ENCODE peak calls at places on chromosomes 16 and 17, in five cellular contexts. One of them, this sample, is unnamed.

GRCh38 chr17:75809631-75810111 is 25.1 kb downstream of the UNK start:
- DNase-seq in SW 1271: no peak
- DNase-seq in activated CD4-positive, alpha-beta T cell treated with anti-CD3 and anti-CD28 coated beads, Interleukin-2, amount 50 U/mL, for 1 hour: no peak
- DNase-seq in thyroid gland: no peak
- DNase-seq in AML-193: no peak
- DNase-seq in this sample: no peak

GRCh38 chr16:26665166-26665939 is 401.4 kb upstream of the C16orf82 start:
- DNase-seq in thyroid gland: no peak
- DNase-seq in activated CD4-positive, alpha-beta T cell treated with anti-CD3 and anti-CD28 coated beads, Interleukin-2, amount 50 U/mL, for 1 hour: no peak
- DNase-seq in SW 1271: no peak
- DNase-seq in AML-193: no peak
- DNase-seq in this sample: no peak

GRCh38 chr16:67327774-67328173 is 1.2 kb downstream of the LRRC36 start:
- DNase-seq in activated CD4-positive, alpha-beta T cell treated with anti-CD3 and anti-CD28 coated beads, Interleukin-2, amount 50 U/mL, for 1 hour: no peak
- DNase-seq in SW 1271: no peak
- DNase-seq in thyroid gland: no peak
- DNase-seq in AML-193: no peak
- DNase-seq in this sample: no peak

GRCh38 chr16:58272855-58273254 is 22.0 kb downstream of the PRSS54 start:
- DNase-seq in SW 1271: no peak
- DNase-seq in thyroid gland: no peak
- DNase-seq in activated CD4-positive, alpha-beta T cell treated with anti-CD3 and anti-CD28 coated beads, Interleukin-2, amount 50 U/mL, for 1 hour: no peak
- DNase-seq in AML-193: no peak
- DNase-seq in this sample: no peak

GRCh38 chr17:45405250-45406086 is 27.2 kb downstream of the ARHGAP27 start:
- DNase-seq in thyroid gland: no peak
- DNase-seq in SW 1271: no peak
- DNase-seq in AML-193: no peak
- DNase-seq in activated CD4-positive, alpha-beta T cell treated with anti-CD3 and anti-CD28 coated beads, Interleukin-2, amount 50 U/mL, for 1 hour: no peak
- DNase-seq in this sample: no peak

GRCh38 chr16:85681255-85681654 is 7.5 kb downstream of the GINS2 start:
- DNase-seq in activated CD4-positive, alpha-beta T cell treated with anti-CD3 and anti-CD28 coated beads, Interleukin-2, amount 50 U/mL, for 1 hour: no peak
- DNase-seq in AML-193: no peak
- DNase-seq in thyroid gland: peak; percentile 79
- DNase-seq in SW 1271: no peak
- DNase-seq in this sample: no peak

GRCh38 chr17:76561332-76561731 is 21.5 kb downstream of the PRCD start:
- DNase-seq in activated CD4-positive, alpha-beta T cell treated with anti-CD3 and anti-CD28 coated beads, Interleukin-2, amount 50 U/mL, for 1 hour: no peak
- DNase-seq in SW 1271: no peak
- DNase-seq in thyroid gland: no peak
- DNase-seq in AML-193: no peak
- DNase-seq in this sample: no peak

GRCh38 chr17:48907713-48908046 is 527 bp upstream of the UBE2Z start:
- DNase-seq in activated CD4-positive, alpha-beta T cell treated with anti-CD3 and anti-CD28 coated beads, Interleukin-2, amount 50 U/mL, for 1 hour: no peak
- DNase-seq in AML-193: peak; percentile 66
- DNase-seq in thyroid gland: no peak
- DNase-seq in SW 1271: no peak
- DNase-seq in this sample: no peak

GRCh38 chr17:77935121-77935571 is 23.4 kb upstream of the TNRC6C start:
- DNase-seq in activated CD4-positive, alpha-beta T cell treated with anti-CD3 and anti-CD28 coated beads, Interleukin-2, amount 50 U/mL, for 1 hour: no peak
- DNase-seq in SW 1271: no peak
- DNase-seq in AML-193: no peak
- DNase-seq in thyroid gland: no peak
- DNase-seq in this sample: no peak

GRCh38 chr17:50909765-50910661 is 43.9 kb upstream of the TOB1 start:
- DNase-seq in activated CD4-positive, alpha-beta T cell treated with anti-CD3 and anti-CD28 coated beads, Interleukin-2, amount 50 U/mL, for 1 hour: peak; percentile 76
- DNase-seq in SW 1271: no peak
- DNase-seq in thyroid gland: no peak
- DNase-seq in AML-193: peak; percentile 85
- DNase-seq in this sample: peak; percentile 59

GRCh38 chr16:3825103-3825502 is 55.4 kb downstream of the CREBBP start:
- DNase-seq in SW 1271: no peak
- DNase-seq in thyroid gland: no peak
- DNase-seq in AML-193: no peak
- DNase-seq in activated CD4-positive, alpha-beta T cell treated with anti-CD3 and anti-CD28 coated beads, Interleukin-2, amount 50 U/mL, for 1 hour: no peak
- DNase-seq in this sample: no peak

GRCh38 chr17:64300566-64300965 is 37.5 kb upstream of the TEX2 start:
- DNase-seq in activated CD4-positive, alpha-beta T cell treated with anti-CD3 and anti-CD28 coated beads, Interleukin-2, amount 50 U/mL, for 1 hour: no peak
- DNase-seq in SW 1271: no peak
- DNase-seq in AML-193: no peak
- DNase-seq in thyroid gland: no peak
- DNase-seq in this sample: no peak

GRCh38 chr17:65531508-65532431 is 29.7 kb downstream of the AXIN2 start:
- DNase-seq in activated CD4-positive, alpha-beta T cell treated with anti-CD3 and anti-CD28 coated beads, Interleukin-2, amount 50 U/mL, for 1 hour: no peak
- DNase-seq in SW 1271: no peak
- DNase-seq in AML-193: no peak
- DNase-seq in thyroid gland: peak; percentile 78
- DNase-seq in this sample: peak; percentile 73

GRCh38 chr17:47651704-47652103 is 2.0 kb downstream of the KPNB1 start:
- DNase-seq in SW 1271: no peak
- DNase-seq in activated CD4-positive, alpha-beta T cell treated with anti-CD3 and anti-CD28 coated beads, Interleukin-2, amount 50 U/mL, for 1 hour: no peak
- DNase-seq in thyroid gland: no peak
- DNase-seq in AML-193: no peak
- DNase-seq in this sample: no peak

GRCh38 chr16:75011634-75012307 is 12.9 kb downstream of the ZNRF1 start:
- DNase-seq in AML-193: no peak
- DNase-seq in activated CD4-positive, alpha-beta T cell treated with anti-CD3 and anti-CD28 coated beads, Interleukin-2, amount 50 U/mL, for 1 hour: peak; percentile 10
- DNase-seq in thyroid gland: no peak
- DNase-seq in SW 1271: no peak
- DNase-seq in this sample: no peak

GRCh38 chr17:17535957-17536356 is 39.8 kb upstream of the RASD1 start:
- DNase-seq in SW 1271: no peak
- DNase-seq in AML-193: no peak
- DNase-seq in activated CD4-positive, alpha-beta T cell treated with anti-CD3 and anti-CD28 coated beads, Interleukin-2, amount 50 U/mL, for 1 hour: no peak
- DNase-seq in thyroid gland: peak; percentile 65
- DNase-seq in this sample: no peak

GRCh38 chr16:85141491-85142128 is 29.3 kb upstream of the CIBAR2 start:
- DNase-seq in thyroid gland: no peak
- DNase-seq in activated CD4-positive, alpha-beta T cell treated with anti-CD3 and anti-CD28 coated beads, Interleukin-2, amount 50 U/mL, for 1 hour: no peak
- DNase-seq in SW 1271: no peak
- DNase-seq in AML-193: no peak
- DNase-seq in this sample: no peak

GRCh38 chr17:73976676-73977521 is 226.6 kb upstream of the RPL38 start:
- DNase-seq in AML-193: no peak
- DNase-seq in SW 1271: no peak
- DNase-seq in thyroid gland: peak; percentile 75
- DNase-seq in activated CD4-positive, alpha-beta T cell treated with anti-CD3 and anti-CD28 coated beads, Interleukin-2, amount 50 U/mL, for 1 hour: no peak
- DNase-seq in this sample: no peak

GRCh38 chr16:48632137-48632774 is 22.3 kb upstream of the N4BP1 start:
- DNase-seq in AML-193: no peak
- DNase-seq in SW 1271: no peak
- DNase-seq in thyroid gland: no peak
- DNase-seq in activated CD4-positive, alpha-beta T cell treated with anti-CD3 and anti-CD28 coated beads, Interleukin-2, amount 50 U/mL, for 1 hour: no peak
- DNase-seq in this sample: no peak

GRCh38 chr16:69476920-69477418 is 52.5 kb downstream of the CYB5B start:
- DNase-seq in thyroid gland: no peak
- DNase-seq in AML-193: no peak
- DNase-seq in SW 1271: peak; percentile 57
- DNase-seq in activated CD4-positive, alpha-beta T cell treated with anti-CD3 and anti-CD28 coated beads, Interleukin-2, amount 50 U/mL, for 1 hour: no peak
- DNase-seq in this sample: no peak

GRCh38 chr16:85624646-85625045 is 11.5 kb downstream of the GSE1 start:
- DNase-seq in SW 1271: no peak
- DNase-seq in AML-193: no peak
- DNase-seq in thyroid gland: no peak
- DNase-seq in activated CD4-positive, alpha-beta T cell treated with anti-CD3 and anti-CD28 coated beads, Interleukin-2, amount 50 U/mL, for 1 hour: no peak
- DNase-seq in this sample: no peak

GRCh38 chr17:58322581-58323419 is 5.8 kb downstream of the TSPOAP1 start:
- DNase-seq in thyroid gland: no peak
- DNase-seq in activated CD4-positive, alpha-beta T cell treated with anti-CD3 and anti-CD28 coated beads, Interleukin-2, amount 50 U/mL, for 1 hour: no peak
- DNase-seq in SW 1271: no peak
- DNase-seq in AML-193: no peak
- DNase-seq in this sample: no peak

GRCh38 chr17:50452627-50453300 is 15.9 kb downstream of the CHAD start:
- DNase-seq in SW 1271: no peak
- DNase-seq in AML-193: peak; percentile 83
- DNase-seq in activated CD4-positive, alpha-beta T cell treated with anti-CD3 and anti-CD28 coated beads, Interleukin-2, amount 50 U/mL, for 1 hour: no peak
- DNase-seq in thyroid gland: no peak
- DNase-seq in this sample: no peak

GRCh38 chr17:19579192-19579668 is 45.6 kb downstream of the SLC47A1 start:
- DNase-seq in activated CD4-positive, alpha-beta T cell treated with anti-CD3 and anti-CD28 coated beads, Interleukin-2, amount 50 U/mL, for 1 hour: no peak
- DNase-seq in SW 1271: no peak
- DNase-seq in thyroid gland: peak; percentile 17
- DNase-seq in AML-193: no peak
- DNase-seq in this sample: no peak

GRCh38 chr17:77999413-78000173 is 41.1 kb downstream of the TNRC6C start:
- DNase-seq in AML-193: peak; percentile 71
- DNase-seq in thyroid gland: no peak
- DNase-seq in SW 1271: no peak
- DNase-seq in activated CD4-positive, alpha-beta T cell treated with anti-CD3 and anti-CD28 coated beads, Interleukin-2, amount 50 U/mL, for 1 hour: no peak
- DNase-seq in this sample: no peak

GRCh38 chr17:21263351-21263750 is 10.1 kb upstream of the NATD1 start:
- DNase-seq in SW 1271: no peak
- DNase-seq in activated CD4-positive, alpha-beta T cell treated with anti-CD3 and anti-CD28 coated beads, Interleukin-2, amount 50 U/mL, for 1 hour: no peak
- DNase-seq in thyroid gland: no peak
- DNase-seq in AML-193: no peak
- DNase-seq in this sample: no peak

GRCh38 chr16:11677451-11677951 is 9.2 kb downstream of the SNN start:
- DNase-seq in SW 1271: no peak
- DNase-seq in thyroid gland: no peak
- DNase-seq in AML-193: no peak
- DNase-seq in activated CD4-positive, alpha-beta T cell treated with anti-CD3 and anti-CD28 coated beads, Interleukin-2, amount 50 U/mL, for 1 hour: no peak
- DNase-seq in this sample: no peak

GRCh38 chr17:8975091-8975707 is 9.7 kb upstream of the PIK3R5 start:
- DNase-seq in AML-193: no peak
- DNase-seq in SW 1271: no peak
- DNase-seq in thyroid gland: no peak
- DNase-seq in activated CD4-positive, alpha-beta T cell treated with anti-CD3 and anti-CD28 coated beads, Interleukin-2, amount 50 U/mL, for 1 hour: no peak
- DNase-seq in this sample: no peak

GRCh38 chr16:49899991-49900690 is 44.2 kb upstream of the ZNF423 start:
- DNase-seq in activated CD4-positive, alpha-beta T cell treated with anti-CD3 and anti-CD28 coated beads, Interleukin-2, amount 50 U/mL, for 1 hour: no peak
- DNase-seq in SW 1271: no peak
- DNase-seq in thyroid gland: no peak
- DNase-seq in AML-193: no peak
- DNase-seq in this sample: no peak

GRCh38 chr16:66830422-66831404 is at the start of gene NAE1:
- DNase-seq in SW 1271: peak; percentile 45
- DNase-seq in AML-193: peak; percentile 67
- DNase-seq in activated CD4-positive, alpha-beta T cell treated with anti-CD3 and anti-CD28 coated beads, Interleukin-2, amount 50 U/mL, for 1 hour: peak; percentile 88
- DNase-seq in thyroid gland: peak; percentile 80
- DNase-seq in this sample: peak; percentile 89

GRCh38 chr17:13597723-13598347 is 3.9 kb downstream of the HS3ST3A1 start:
- DNase-seq in AML-193: peak; percentile 17
- DNase-seq in SW 1271: no peak
- DNase-seq in activated CD4-positive, alpha-beta T cell treated with anti-CD3 and anti-CD28 coated beads, Interleukin-2, amount 50 U/mL, for 1 hour: peak; percentile 20
- DNase-seq in thyroid gland: peak; percentile 16
- DNase-seq in this sample: peak; percentile 41

GRCh38 chr16:15973460-15973859 is 24.0 kb downstream of the ABCC1 start:
- DNase-seq in SW 1271: no peak
- DNase-seq in thyroid gland: no peak
- DNase-seq in AML-193: no peak
- DNase-seq in activated CD4-positive, alpha-beta T cell treated with anti-CD3 and anti-CD28 coated beads, Interleukin-2, amount 50 U/mL, for 1 hour: no peak
- DNase-seq in this sample: no peak

GRCh38 chr17:31696184-31696602 is 162.9 kb downstream of the COPRS start:
- DNase-seq in SW 1271: no peak
- DNase-seq in AML-193: no peak
- DNase-seq in activated CD4-positive, alpha-beta T cell treated with anti-CD3 and anti-CD28 coated beads, Interleukin-2, amount 50 U/mL, for 1 hour: no peak
- DNase-seq in thyroid gland: peak; percentile 71
- DNase-seq in this sample: no peak

GRCh38 chr16:31507929-31508705 is at the start of gene RUSF1:
- DNase-seq in thyroid gland: peak; percentile 92
- DNase-seq in SW 1271: peak; percentile 40
- DNase-seq in AML-193: peak; percentile 82
- DNase-seq in activated CD4-positive, alpha-beta T cell treated with anti-CD3 and anti-CD28 coated beads, Interleukin-2, amount 50 U/mL, for 1 hour: peak; percentile 75
- DNase-seq in this sample: peak; percentile 90

GRCh38 chr16:81823734-81824133 is 44.6 kb downstream of the PLCG2 start:
- DNase-seq in activated CD4-positive, alpha-beta T cell treated with anti-CD3 and anti-CD28 coated beads, Interleukin-2, amount 50 U/mL, for 1 hour: no peak
- DNase-seq in SW 1271: no peak
- DNase-seq in AML-193: no peak
- DNase-seq in thyroid gland: no peak
- DNase-seq in this sample: no peak

GRCh38 chr17:17551361-17551760 is 40.1 kb downstream of the PEMT start:
- DNase-seq in AML-193: no peak
- DNase-seq in activated CD4-positive, alpha-beta T cell treated with anti-CD3 and anti-CD28 coated beads, Interleukin-2, amount 50 U/mL, for 1 hour: no peak
- DNase-seq in thyroid gland: no peak
- DNase-seq in SW 1271: no peak
- DNase-seq in this sample: no peak